ENCODE peak calls at places on chromosome 13, in four cellular contexts. C is neuronal stem cell; X is stimulated activated CD4-positive, alpha-beta T cell treated with anti-CD3 and anti-CD28 coated beads, Interleukin-2, amount 100 ng/mL, for 48 hours; O is right cardiac atrium. K is an unnamed sample.

GRCh38 chr13:39107484-39108040 is 69.3 kb downstream of the NHLRC3 start:
- DNase-seq in C (no peak), X (no peak), O (no peak), K (no peak)

GRCh38 chr13:113162783-113163685 is 4.6 kb downstream of the PROZ start:
- DNase-seq in C (no peak), X (no peak), O (no peak), K (no peak)

GRCh38 chr13:29849071-29849541 is 1.3 kb downstream of the UBL3 start:
- DNase-seq in C (no peak), X (peak), O (no peak), K (peak)

GRCh38 chr13:31204592-31204991 is 4.8 kb downstream of the B3GLCT start:
- DNase-seq in C (no peak), X (no peak), O (no peak), K (no peak)

GRCh38 chr13:72781461-72782439 is at the start of the genes DIS3 and PIBF1:
- DNase-seq in C (peak), X (peak), O (peak), K (peak)

GRCh38 chr13:49517461-49517860 is 21.7 kb downstream of the PHF11 start:
- DNase-seq in C (no peak), X (no peak), O (no peak), K (no peak)

GRCh38 chr13:21231426-21231945 is 55.0 kb downstream of the MRPL57 start:
- DNase-seq in C (no peak), X (no peak), O (no peak), K (no peak)

GRCh38 chr13:23656637-23657036 is 86.4 kb downstream of the TNFRSF19 start:
- DNase-seq in C (no peak), X (no peak), O (no peak), K (no peak)

GRCh38 chr13:75687145-75687763 is 51.1 kb downstream of the LMO7 start:
- DNase-seq in C (no peak), X (no peak), O (no peak), K (no peak)

GRCh38 chr13:110017379-110017778 is 231.0 kb upstream of the IRS2 start:
- DNase-seq in C (no peak), X (no peak), O (no peak), K (no peak)

GRCh38 chr13:91567485-91568207 is 169.2 kb downstream of the GPC5 start:
- DNase-seq in C (no peak), X (no peak), O (no peak), K (no peak)

GRCh38 chr13:102309110-102309509 is 92.7 kb downstream of the FGF14 start:
- DNase-seq in C (no peak), X (no peak), O (no peak), K (no peak)

K was measured in Right ventricle myocardium inferior.